ENCODE peak calls at places on chromosomes 4 and X, in six cellular contexts. B is IMR-90, Z is A549, G is GM12878, P is HepG2, D is K562. I is an unnamed sample.

GRCh38 chr4:39375478-39375877 is 9.3 kb upstream of the RFC1 start:
- DNase-seq in B (no peak), Z (no peak), G (no peak), P (peak; percentile 89), D (no peak), I (no peak)

GRCh38 chr4:142041788-142042187 is 405.4 kb downstream of the IL15 start:
- DNase-seq in B (no peak), Z (no peak), G (no peak), P (no peak), D (no peak), I (no peak)

GRCh38 chrX:41381685-41382084 is 47.7 kb downstream of the DDX3X start:
- DNase-seq in B (peak; percentile 90), Z (peak; percentile 93), G (no peak), P (peak; percentile 89), D (peak; percentile 18), I (no peak)

GRCh38 chr4:165207431-165208321 is at the start of gene KLHL2:
- DNase-seq in B (peak; percentile 74), Z (peak; percentile 55), G (no peak), P (peak; percentile 49), D (peak; percentile 84), I (peak; percentile 79)

GRCh38 chr4:94595880-94596483 is 144.2 kb downstream of the PDLIM5 start:
- DNase-seq in B (peak; percentile 74), Z (peak; percentile 66), G (peak; percentile 8), P (peak; percentile 48), D (peak; percentile 15), I (peak; percentile 28)

GRCh38 chr4:145804134-145804533 is 124.2 kb downstream of the C4orf51 start:
- DNase-seq in B (peak; percentile 95), Z (peak; percentile 11), G (no peak), P (peak; percentile 54), D (no peak), I (no peak)

GRCh38 chrX:112769034-112769433 is 71.6 kb downstream of the AMOT start:
- DNase-seq in B (peak; percentile 43), Z (no peak), G (no peak), P (no peak), D (no peak), I (no peak)

GRCh38 chr4:147691820-147692219 is 7.9 kb upstream of the PRMT9 start:
- DNase-seq in B (no peak), Z (no peak), G (no peak), P (no peak), D (no peak), I (no peak)

GRCh38 chr4:9924750-9925149 is 96.5 kb downstream of the SLC2A9 start:
- DNase-seq in B (peak; percentile 13), Z (no peak), G (no peak), P (no peak), D (no peak), I (no peak)

GRCh38 chr4:152997771-152998487 is 61.8 kb downstream of the FHDC1 start:
- DNase-seq in B (peak; percentile 7), Z (peak; percentile 12), G (no peak), P (no peak), D (no peak), I (no peak)

GRCh38 chr4:142044271-142044670 is 407.9 kb downstream of the IL15 start:
- DNase-seq in B (peak; percentile 63), Z (no peak), G (no peak), P (no peak), D (no peak), I (no peak)

GRCh38 chr4:5972571-5972970 is 45.7 kb downstream of the C4orf50 start:
- DNase-seq in B (no peak), Z (no peak), G (no peak), P (no peak), D (no peak), I (no peak)

GRCh38 chr4:11497212-11497806 is 68.6 kb upstream of the HS3ST1 start:
- DNase-seq in B (no peak), Z (no peak), G (no peak), P (no peak), D (no peak), I (no peak)

GRCh38 chr4:36841583-36842326 is 402.8 kb upstream of the NWD2 start:
- DNase-seq in B (no peak), Z (peak; percentile 1), G (peak; percentile 35), P (no peak), D (no peak), I (no peak)

GRCh38 chr4:120718979-120719566 is 203.5 kb downstream of the PRDM5 start:
- DNase-seq in B (peak; percentile 49), Z (peak; percentile 19), G (no peak), P (peak; percentile 3), D (no peak), I (peak; percentile 36)

GRCh38 chr4:61202100-61202637 is 2.0 kb downstream of the ADGRL3 start:
- DNase-seq in B (no peak), Z (no peak), G (no peak), P (no peak), D (no peak), I (peak; percentile 22)

GRCh38 chr4:19927381-19927780 is 324.3 kb upstream of the SLIT2 start:
- DNase-seq in B (peak; percentile 34), Z (no peak), G (no peak), P (no peak), D (no peak), I (no peak)

GRCh38 chrX:153459976-153460375 is 10.4 kb downstream of the HAUS7 start:
- DNase-seq in B (peak; percentile 79), Z (no peak), G (no peak), P (peak; percentile 23), D (no peak), I (no peak)
- TF ChIP-seq BHLHE40 in B (no peak), Z (no peak), G (no peak), P (no peak), D (no peak), I (no peak)

DNA sequence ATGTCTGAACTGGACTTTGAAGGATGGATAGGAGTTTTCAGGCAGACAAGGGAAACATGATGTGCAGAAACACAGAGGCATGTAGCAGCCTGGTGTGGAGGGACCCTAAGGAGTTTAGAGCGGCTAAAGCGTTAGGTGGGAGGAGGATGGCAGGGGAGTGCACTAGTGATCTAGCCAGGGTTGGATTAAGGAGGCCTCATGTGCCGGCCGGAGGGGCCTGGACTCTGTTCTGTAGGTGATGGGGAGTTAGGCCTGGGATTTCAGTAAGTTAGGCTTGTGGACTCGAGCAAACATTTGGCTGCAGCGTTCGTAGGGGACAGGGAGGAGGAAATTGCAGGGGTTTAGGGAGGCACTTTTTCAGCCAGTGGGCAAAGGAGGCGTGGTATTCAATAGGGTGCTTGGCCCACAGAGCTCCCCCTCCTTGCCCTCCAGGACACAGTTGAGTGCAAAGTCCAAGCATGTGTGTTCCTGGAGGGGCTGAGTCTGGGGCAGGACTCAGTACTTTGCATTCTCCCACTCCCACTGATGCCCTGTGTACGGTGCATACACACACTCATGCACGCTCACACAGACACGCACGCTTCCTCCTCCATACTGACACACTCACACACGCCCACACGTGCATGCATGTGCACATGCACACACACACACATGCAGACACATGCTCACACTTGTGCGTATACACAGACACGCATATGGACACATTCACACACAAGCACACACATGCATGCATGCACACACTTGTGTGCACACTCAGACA is 18.6 kb downstream of the PSAPL1 start:
- DNase-seq in B (no peak), Z (no peak), G (no peak), P (no peak), D (no peak), I (no peak)
- TF ChIP-seq BHLHE40 in B (no peak), Z (no peak), G (no peak), P (no peak), D (no peak), I (no peak)

DNA sequence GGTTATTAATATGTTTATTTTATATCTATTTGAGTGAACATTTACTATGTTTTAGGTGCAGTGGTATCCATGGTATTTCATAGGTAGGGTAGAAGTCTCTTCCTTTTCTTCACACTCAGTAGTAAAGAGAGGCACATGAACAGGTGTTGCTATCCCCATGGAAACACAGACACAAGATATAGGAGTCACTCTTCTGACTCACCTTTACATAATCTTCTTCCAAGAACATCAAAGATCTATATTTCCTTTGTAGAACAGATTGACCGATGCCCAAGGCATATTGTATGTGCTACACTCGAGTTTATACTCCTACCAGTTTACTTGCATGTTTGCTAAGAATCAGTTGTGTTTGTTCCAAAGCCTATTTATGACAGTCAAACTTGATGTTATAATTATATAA is 1997.4 kb downstream of the C4orf33 start:
- DNase-seq in B (no peak), Z (no peak), G (no peak), P (no peak), D (no peak), I (no peak)
- TF ChIP-seq BHLHE40 in B (no peak), Z (no peak), G (no peak), P (no peak), D (no peak), I (no peak)

GRCh38 chr4:26161030-26161824 is 159.6 kb upstream of the RBPJ start:
- DNase-seq in B (no peak), Z (no peak), G (no peak), P (peak; percentile 29), D (no peak), I (peak; percentile 26)

GRCh38 chr4:26152051-26152450 is 168.8 kb upstream of the RBPJ start:
- DNase-seq in B (no peak), Z (no peak), G (no peak), P (no peak), D (no peak), I (no peak)

GRCh38 chr4:26162095-26162494 is 158.7 kb upstream of the RBPJ start:
- DNase-seq in B (no peak), Z (no peak), G (no peak), P (no peak), D (no peak), I (no peak)

GRCh38 chr4:26151615-26152014 is 169.2 kb upstream of the RBPJ start:
- DNase-seq in B (peak; percentile 47), Z (no peak), G (no peak), P (no peak), D (no peak), I (no peak)

DNA sequence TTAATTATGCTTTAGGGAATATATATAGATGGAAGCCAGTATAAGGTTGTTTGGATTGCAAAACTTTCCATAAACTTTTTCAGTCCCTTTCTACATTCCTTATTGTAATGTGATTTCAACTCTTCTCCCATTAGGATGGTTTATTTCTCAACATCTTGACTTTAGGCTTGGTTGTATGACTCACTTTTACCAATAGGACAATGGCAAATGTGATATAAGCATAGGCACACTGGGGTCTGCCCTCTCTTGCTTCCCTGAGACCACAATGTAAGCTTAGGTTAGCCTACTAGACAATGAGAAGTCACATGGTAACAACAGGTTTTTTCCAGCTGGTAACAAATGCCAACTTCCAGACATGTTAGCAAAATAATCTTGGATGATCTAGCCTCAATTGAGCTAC is 163.3 kb upstream of the RBPJ start:
- DNase-seq in B (peak; percentile 54), Z (no peak), G (no peak), P (no peak), D (no peak), I (no peak)
- TF ChIP-seq BHLHE40 in B (no peak), Z (no peak), G (no peak), P (no peak), D (no peak), I (no peak)